ENCODE peak calls at places on chromosomes 13 and 19, in four cellular contexts. D, S, I and Q are unnamed samples.

GRCh38 chr19:40663712-40664692 is 26.4 kb downstream of the NUMBL start:
- DNase-seq in D (no peak), S (peak; percentile 90), I (no peak), Q (peak; percentile 57)

GRCh38 chr19:1935484-1936208 is 5.3 kb upstream of the CSNK1G2 start:
- DNase-seq in D (no peak), S (peak; percentile 66), I (no peak), Q (no peak)

GRCh38 chr13:47955836-47956235 is 45.2 kb downstream of the SUCLA2 start:
- DNase-seq in D (no peak), S (no peak), I (no peak), Q (no peak)

GRCh38 chr19:35122687-35123551 is 7.3 kb downstream of the FXYD3 start:
- DNase-seq in D (no peak), S (no peak), I (no peak), Q (no peak)

GRCh38 chr19:5823579-5824281 is 15.8 kb downstream of the FUT6 start:
- DNase-seq in D (peak; percentile 65), S (peak; percentile 74), I (no peak), Q (peak; percentile 69)

GRCh38 chr19:6363429-6363828 is 2.1 kb downstream of the CLPP start:
- DNase-seq in D (no peak), S (no peak), I (no peak), Q (no peak)

GRCh38 chr13:20425819-20426219 is 99.8 kb downstream of the CRYL1 start:
- DNase-seq in D (no peak), S (no peak), I (no peak), Q (peak; percentile 39)

GRCh38 chr19:37361994-37362393 is 8.9 kb upstream of the ZNF527 start:
- DNase-seq in D (no peak), S (no peak), I (no peak), Q (no peak)

GRCh38 chr19:49861127-49861526 is 6.2 kb downstream of the PNKP start:
- DNase-seq in D (peak; percentile 55), S (no peak), I (no peak), Q (no peak)

GRCh38 chr19:36604656-36605100 is 435 bp upstream of the ZNF382 start:
- DNase-seq in D (peak; percentile 26), S (peak; percentile 2), I (peak; percentile 30), Q (peak; percentile 81)

GRCh38 chr13:49315036-49315565 is 67.4 kb downstream of the CDADC1 start:
- DNase-seq in D (no peak), S (no peak), I (no peak), Q (no peak)

GRCh38 chr19:46387713-46388130 is 25.6 kb downstream of the CCDC8 start:
- DNase-seq in D (no peak), S (no peak), I (no peak), Q (no peak)

GRCh38 chr13:30113983-30114491 is 193.3 kb downstream of the KATNAL1 start:
- DNase-seq in D (no peak), S (peak; percentile 27), I (no peak), Q (no peak)

GRCh38 chr19:14366529-14366928 is 14.7 kb upstream of the ADGRE5 start:
- DNase-seq in D (peak; percentile 89), S (peak; percentile 88), I (peak; percentile 98), Q (peak; percentile 51)

GRCh38 chr19:30159636-30160035 is 212.5 kb upstream of the ZNF536 start:
- DNase-seq in D (no peak), S (no peak), I (no peak), Q (no peak)

GRCh38 chr13:52070929-52071523 is 46.5 kb downstream of the UTP14C start:
- DNase-seq in D (no peak), S (peak; percentile 76), I (no peak), Q (peak; percentile 36)

GRCh38 chr13:100045355-100045754 is 43.5 kb upstream of the PCCA start:
- DNase-seq in D (no peak), S (no peak), I (no peak), Q (no peak)

GRCh38 chr13:84080748-84081530 is 198.7 kb upstream of the SLITRK1 start:
- DNase-seq in D (no peak), S (no peak), I (no peak), Q (no peak)

GRCh38 chr13:112771139-112771876 is 81.5 kb downstream of the ATP11A start:
- DNase-seq in D (no peak), S (no peak), I (no peak), Q (no peak)

GRCh38 chr13:32984857-32985626 is 31.2 kb upstream of the KL start:
- DNase-seq in D (no peak), S (no peak), I (no peak), Q (no peak)

GRCh38 chr13:99316657-99317244 is 9.6 kb upstream of the GPR183 start:
- DNase-seq in D (no peak), S (no peak), I (no peak), Q (no peak)

GRCh38 chr13:67048793-67049150 is 181.4 kb downstream of the PCDH9 start:
- DNase-seq in D (no peak), S (no peak), I (no peak), Q (no peak)

GRCh38 chr13:113748862-113749451 is 10.1 kb upstream of the TMEM255B start:
- DNase-seq in D (no peak), S (no peak), I (no peak), Q (no peak)

GRCh38 chr19:39192846-39193245 is 3.9 kb upstream of the NCCRP1 start:
- DNase-seq in D (no peak), S (no peak), I (no peak), Q (peak; percentile 68)

GRCh38 chr13:46184277-46184699 is 2.3 kb upstream of the LCP1 start:
- DNase-seq in D (peak; percentile 72), S (peak; percentile 72), I (no peak), Q (peak; percentile 24)

GRCh38 chr19:22503524-22503923 is 81.4 kb upstream of the ZNF98 start:
- DNase-seq in D (no peak), S (no peak), I (no peak), Q (no peak)

GRCh38 chr13:67520886-67521285 is 290.8 kb upstream of the PCDH9 start:
- DNase-seq in D (no peak), S (no peak), I (no peak), Q (no peak)

GRCh38 chr13:97621631-97622030 is 187.7 kb downstream of the RAP2A start:
- DNase-seq in D (peak; percentile 55), S (no peak), I (no peak), Q (no peak)

GRCh38 chr13:37295573-37295972 is 190.1 kb upstream of the CSNK1A1L start:
- DNase-seq in D (no peak), S (no peak), I (no peak), Q (no peak)

GRCh38 chr19:46639356-46640061 is 3.5 kb upstream of the GNG8 start:
- DNase-seq in D (no peak), S (peak; percentile 78), I (no peak), Q (peak; percentile 94)

GRCh38 chr13:24270639-24271131 is 38.7 kb upstream of the C1QTNF9 start:
- DNase-seq in D (no peak), S (no peak), I (peak; percentile 38), Q (peak; percentile 70)

GRCh38 chr13:25980255-25980654 is 71.6 kb downstream of the SHISA2 start:
- DNase-seq in D (peak; percentile 58), S (peak; percentile 9), I (no peak), Q (peak; percentile 40)

GRCh38 chr19:48395170-48395455 is 1.6 kb downstream of the GRIN2D start:
- DNase-seq in D (no peak), S (no peak), I (no peak), Q (no peak)

GRCh38 chr19:31340059-31341025 is 8.9 kb downstream of the TSHZ3 start:
- DNase-seq in D (no peak), S (no peak), I (no peak), Q (peak; percentile 74)

GRCh38 chr19:1009043-1009975 is 9.1 kb downstream of the GRIN3B start:
- DNase-seq in D (no peak), S (no peak), I (no peak), Q (no peak)

GRCh38 chr19:29841559-29842367 is 30.0 kb downstream of the CCNE1 start:
- DNase-seq in D (no peak), S (peak; percentile 40), I (no peak), Q (peak; percentile 56)

GRCh38 chr19:53942001-53942786 is 20.5 kb upstream of the CACNG8 start:
- DNase-seq in D (peak; percentile 100), S (peak; percentile 57), I (no peak), Q (peak; percentile 78)

GRCh38 chr13:30932481-30933333 is at the start of gene TEX26:
- DNase-seq in D (peak; percentile 83), S (no peak), I (no peak), Q (no peak)

GRCh38 chr13:113140677-113141590 is 17.5 kb upstream of the PROZ start:
- DNase-seq in D (no peak), S (no peak), I (no peak), Q (peak; percentile 12)

GRCh38 chr13:94196426-94196825 is 283.1 kb downstream of the DCT start:
- DNase-seq in D (no peak), S (no peak), I (no peak), Q (no peak)
- TF ChIP-seq USF1 in D (no peak), S (no peak), I (no peak), Q (no peak)

GRCh38 chr13:81379183-81379582 is 1038.3 kb upstream of the SPRY2 start:
- DNase-seq in D (no peak), S (no peak), I (no peak), Q (no peak)
- TF ChIP-seq USF1 in D (no peak), S (no peak), I (no peak), Q (no peak)

GRCh38 chr13:108728370-108728769 is 99.0 kb downstream of the MYO16 start:
- DNase-seq in D (peak; percentile 57), S (peak; percentile 30), I (no peak), Q (no peak)
- TF ChIP-seq USF1 in D (no peak), S (no peak), I (no peak), Q (no peak)

GRCh38 chr13:44622259-44622658 is 46.1 kb upstream of the TSC22D1 start:
- DNase-seq in D (no peak), S (no peak), I (no peak), Q (no peak)

GRCh38 chr13:44629465-44630183 is 53.5 kb upstream of the TSC22D1 start:
- DNase-seq in D (no peak), S (no peak), I (no peak), Q (no peak)

GRCh38 chr13:44626176-44626575 is 50.0 kb upstream of the TSC22D1 start:
- DNase-seq in D (no peak), S (no peak), I (no peak), Q (no peak)

GRCh38 chr13:44622701-44623100 is 46.6 kb upstream of the TSC22D1 start:
- DNase-seq in D (no peak), S (no peak), I (no peak), Q (no peak)

DNA sequence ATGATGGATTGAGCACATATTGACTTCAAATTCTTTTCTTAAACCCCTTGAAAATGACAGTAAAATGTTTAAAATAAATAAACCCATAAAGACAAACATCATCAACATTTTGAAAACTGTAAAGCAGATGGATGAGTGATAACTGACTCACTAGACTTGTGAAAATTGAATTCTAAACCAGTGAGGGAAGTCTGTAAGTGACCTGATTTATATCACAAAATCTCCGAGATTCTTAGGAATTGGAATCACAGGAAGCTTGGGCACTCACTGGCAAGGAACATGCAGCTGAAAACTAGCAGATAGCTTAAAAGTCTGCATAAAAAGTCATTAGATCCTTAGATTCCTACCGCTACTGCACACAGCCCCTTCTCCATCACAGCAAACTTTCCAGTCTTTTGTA is 51.3 kb upstream of the TSC22D1 start:
- DNase-seq in D (no peak), S (no peak), I (no peak), Q (no peak)
- TF ChIP-seq USF1 in D (no peak), S (no peak), I (no peak), Q (no peak)

GRCh38 chr19:10764340-10764894 is 46.5 kb downstream of the DNM2 start:
- DNase-seq in D (no peak), S (no peak), I (no peak), Q (no peak)
- TF ChIP-seq USF1 in D (no peak), S (no peak), I (no peak), Q (no peak)